ENCODE peak calls at places on chromosomes 2 and 18, in nine cellular contexts. One of them, this sample, is unnamed.

GRCh38 chr18:75377258-75377657 is 50.2 kb downstream of the SMIM21 start:
- DNase-seq in H9: no peak
- DNase-seq in aorta: no peak
- DNase-seq in MM.1S: no peak
- DNase-seq in OCI-LY7: no peak
- DNase-seq in CD8-positive, alpha-beta T cell: no peak
- DNase-seq in GM23248: no peak
- DNase-seq in substantia nigra: no peak
- DNase-seq in heart right ventricle: no peak
- DNase-seq in this sample: no peak

GRCh38 chr2:37507069-37507410 is 162.6 kb downstream of the QPCT start:
- DNase-seq in aorta: no peak
- DNase-seq in substantia nigra: no peak
- DNase-seq in GM23248: no peak
- DNase-seq in H9: no peak
- DNase-seq in MM.1S: no peak
- DNase-seq in CD8-positive, alpha-beta T cell: no peak
- DNase-seq in heart right ventricle: no peak
- DNase-seq in OCI-LY7: no peak
- DNase-seq in this sample: peak

GRCh38 chr18:14999085-14999975 is 251.4 kb downstream of the ANKRD30B start:
- DNase-seq in substantia nigra: no peak
- DNase-seq in aorta: no peak
- DNase-seq in MM.1S: no peak
- DNase-seq in H9: no peak
- DNase-seq in OCI-LY7: no peak
- DNase-seq in CD8-positive, alpha-beta T cell: no peak
- DNase-seq in GM23248: no peak
- DNase-seq in heart right ventricle: no peak
- DNase-seq in this sample: no peak

GRCh38 chr18:8212893-8213805 is 396.1 kb upstream of the RAB12 start:
- DNase-seq in CD8-positive, alpha-beta T cell: no peak
- DNase-seq in OCI-LY7: no peak
- DNase-seq in MM.1S: no peak
- DNase-seq in aorta: no peak
- DNase-seq in heart right ventricle: no peak
- DNase-seq in GM23248: peak
- DNase-seq in H9: no peak
- DNase-seq in substantia nigra: no peak
- DNase-seq in this sample: peak

GRCh38 chr2:160005476-160005875 is 56.9 kb downstream of the PLA2R1 start:
- DNase-seq in GM23248: no peak
- DNase-seq in substantia nigra: no peak
- DNase-seq in heart right ventricle: no peak
- DNase-seq in OCI-LY7: no peak
- DNase-seq in CD8-positive, alpha-beta T cell: no peak
- DNase-seq in aorta: no peak
- DNase-seq in MM.1S: no peak
- DNase-seq in H9: no peak
- DNase-seq in this sample: no peak

GRCh38 chr2:48248251-48248933 is 281.6 kb upstream of the STON1 start:
- DNase-seq in aorta: no peak
- DNase-seq in heart right ventricle: no peak
- DNase-seq in H9: peak
- DNase-seq in CD8-positive, alpha-beta T cell: no peak
- DNase-seq in substantia nigra: no peak
- DNase-seq in OCI-LY7: no peak
- DNase-seq in MM.1S: peak
- DNase-seq in GM23248: peak
- DNase-seq in this sample: peak

GRCh38 chr2:147449323-147450080 is 395.3 kb upstream of the ACVR2A start:
- DNase-seq in CD8-positive, alpha-beta T cell: peak
- DNase-seq in aorta: no peak
- DNase-seq in GM23248: peak
- DNase-seq in OCI-LY7: no peak
- DNase-seq in MM.1S: no peak
- DNase-seq in heart right ventricle: no peak
- DNase-seq in H9: peak
- DNase-seq in substantia nigra: no peak
- DNase-seq in this sample: no peak

GRCh38 chr2:3610415-3610814 is 15.5 kb downstream of the COLEC11 start:
- DNase-seq in H9: no peak
- DNase-seq in aorta: no peak
- DNase-seq in OCI-LY7: peak
- DNase-seq in CD8-positive, alpha-beta T cell: no peak
- DNase-seq in MM.1S: no peak
- DNase-seq in heart right ventricle: no peak
- DNase-seq in GM23248: no peak
- DNase-seq in substantia nigra: no peak
- DNase-seq in this sample: no peak

GRCh38 chr2:46971914-46972313 is 56.3 kb upstream of the MCFD2 start:
- DNase-seq in CD8-positive, alpha-beta T cell: no peak
- DNase-seq in heart right ventricle: no peak
- DNase-seq in GM23248: no peak
- DNase-seq in aorta: no peak
- DNase-seq in substantia nigra: no peak
- DNase-seq in OCI-LY7: no peak
- DNase-seq in MM.1S: no peak
- DNase-seq in H9: no peak
- DNase-seq in this sample: no peak

GRCh38 chr2:46972438-46972837 is 56.8 kb upstream of the MCFD2 start:
- DNase-seq in CD8-positive, alpha-beta T cell: no peak
- DNase-seq in MM.1S: no peak
- DNase-seq in aorta: no peak
- DNase-seq in GM23248: no peak
- DNase-seq in heart right ventricle: no peak
- DNase-seq in substantia nigra: no peak
- DNase-seq in H9: no peak
- DNase-seq in OCI-LY7: no peak
- DNase-seq in this sample: no peak

GRCh38 chr2:46973687-46974086 is 58.1 kb upstream of the MCFD2 start:
- DNase-seq in MM.1S: no peak
- DNase-seq in heart right ventricle: no peak
- DNase-seq in GM23248: no peak
- DNase-seq in aorta: no peak
- DNase-seq in OCI-LY7: no peak
- DNase-seq in CD8-positive, alpha-beta T cell: no peak
- DNase-seq in H9: no peak
- DNase-seq in substantia nigra: no peak
- DNase-seq in this sample: no peak

GRCh38 chr2:46967990-46968647 is 52.5 kb upstream of the MCFD2 start:
- DNase-seq in aorta: peak
- DNase-seq in heart right ventricle: peak
- DNase-seq in MM.1S: no peak
- DNase-seq in OCI-LY7: no peak
- DNase-seq in substantia nigra: no peak
- DNase-seq in H9: no peak
- DNase-seq in CD8-positive, alpha-beta T cell: no peak
- DNase-seq in GM23248: peak
- DNase-seq in this sample: no peak

GRCh38 chr2:46970334-46971288 is 55.0 kb upstream of the MCFD2 start:
- DNase-seq in GM23248: peak
- DNase-seq in H9: no peak
- DNase-seq in substantia nigra: no peak
- DNase-seq in MM.1S: no peak
- DNase-seq in heart right ventricle: no peak
- DNase-seq in CD8-positive, alpha-beta T cell: no peak
- DNase-seq in OCI-LY7: no peak
- DNase-seq in aorta: peak
- DNase-seq in this sample: no peak
- H3K27ac ChIP-seq in GM23248: peak
- H3K27ac ChIP-seq in H9: no peak
- H3K27ac ChIP-seq in substantia nigra: peak
- H3K27ac ChIP-seq in MM.1S: no peak
- H3K27ac ChIP-seq in heart right ventricle: peak
- H3K27ac ChIP-seq in CD8-positive, alpha-beta T cell: no peak
- H3K27ac ChIP-seq in OCI-LY7: no peak
- H3K27ac ChIP-seq in aorta: peak
- H3K27ac ChIP-seq in this sample: no peak

GRCh38 chr2:226835796-226836547 is at the start of gene RHBDD1:
- DNase-seq in substantia nigra: peak
- DNase-seq in CD8-positive, alpha-beta T cell: peak
- DNase-seq in MM.1S: peak
- DNase-seq in aorta: peak
- DNase-seq in H9: peak
- DNase-seq in heart right ventricle: peak
- DNase-seq in OCI-LY7: peak
- DNase-seq in GM23248: peak
- DNase-seq in this sample: peak

GRCh38 chr2:226837787-226838603 is 2.1 kb downstream of the RHBDD1 start:
- DNase-seq in CD8-positive, alpha-beta T cell: no peak
- DNase-seq in substantia nigra: no peak
- DNase-seq in OCI-LY7: peak
- DNase-seq in GM23248: no peak
- DNase-seq in H9: no peak
- DNase-seq in heart right ventricle: no peak
- DNase-seq in MM.1S: no peak
- DNase-seq in aorta: no peak
- DNase-seq in this sample: no peak

GRCh38 chr2:226838758-226839555 is 3.1 kb downstream of the RHBDD1 start:
- DNase-seq in substantia nigra: no peak
- DNase-seq in H9: no peak
- DNase-seq in CD8-positive, alpha-beta T cell: no peak
- DNase-seq in GM23248: no peak
- DNase-seq in OCI-LY7: peak
- DNase-seq in heart right ventricle: no peak
- DNase-seq in MM.1S: no peak
- DNase-seq in aorta: no peak
- DNase-seq in this sample: no peak

GRCh38 chr2:226836548-226836885 is 663 bp downstream of the RHBDD1 start:
- DNase-seq in substantia nigra: no peak
- DNase-seq in CD8-positive, alpha-beta T cell: no peak
- DNase-seq in MM.1S: no peak
- DNase-seq in heart right ventricle: no peak
- DNase-seq in aorta: no peak
- DNase-seq in GM23248: no peak
- DNase-seq in H9: no peak
- DNase-seq in OCI-LY7: no peak
- DNase-seq in this sample: peak

DNA sequence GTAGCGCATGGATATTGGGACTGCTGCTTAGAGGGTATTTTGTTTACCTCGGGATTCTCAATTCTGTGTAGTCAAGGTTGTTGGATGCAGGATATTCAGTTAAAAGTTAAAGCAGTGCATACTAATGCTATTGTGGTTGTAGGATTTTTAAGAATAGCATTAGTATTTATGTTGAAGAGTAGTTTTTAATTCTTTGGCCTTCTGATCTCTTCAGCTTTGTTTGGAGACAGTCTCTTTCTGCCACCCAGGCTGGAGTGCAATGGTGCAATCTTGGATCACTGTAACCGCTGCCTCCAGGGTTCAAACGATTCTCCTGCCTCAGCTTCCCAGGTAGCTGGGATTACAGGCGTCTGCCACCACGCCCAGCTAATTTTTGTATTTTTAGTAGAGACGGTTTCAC is 1.5 kb downstream of the RHBDD1 start:
- DNase-seq in heart right ventricle: no peak
- DNase-seq in substantia nigra: no peak
- DNase-seq in GM23248: no peak
- DNase-seq in CD8-positive, alpha-beta T cell: no peak
- DNase-seq in MM.1S: no peak
- DNase-seq in OCI-LY7: no peak
- DNase-seq in aorta: no peak
- DNase-seq in H9: no peak
- DNase-seq in this sample: no peak
- H3K27ac ChIP-seq in heart right ventricle: no peak
- H3K27ac ChIP-seq in substantia nigra: no peak
- H3K27ac ChIP-seq in GM23248: peak
- H3K27ac ChIP-seq in CD8-positive, alpha-beta T cell: peak
- H3K27ac ChIP-seq in MM.1S: peak
- H3K27ac ChIP-seq in OCI-LY7: peak
- H3K27ac ChIP-seq in aorta: no peak
- H3K27ac ChIP-seq in H9: no peak
- H3K27ac ChIP-seq in this sample: peak

GRCh38 chr2:75592028-75592427 is 31.3 kb upstream of the EVA1A start:
- DNase-seq in aorta: no peak
- DNase-seq in CD8-positive, alpha-beta T cell: no peak
- DNase-seq in H9: no peak
- DNase-seq in heart right ventricle: no peak
- DNase-seq in OCI-LY7: no peak
- DNase-seq in MM.1S: no peak
- DNase-seq in substantia nigra: no peak
- DNase-seq in GM23248: peak
- DNase-seq in this sample: no peak
- H3K27ac ChIP-seq in aorta: no peak
- H3K27ac ChIP-seq in CD8-positive, alpha-beta T cell: no peak
- H3K27ac ChIP-seq in H9: no peak
- H3K27ac ChIP-seq in heart right ventricle: no peak
- H3K27ac ChIP-seq in OCI-LY7: no peak
- H3K27ac ChIP-seq in MM.1S: no peak
- H3K27ac ChIP-seq in substantia nigra: no peak
- H3K27ac ChIP-seq in GM23248: peak
- H3K27ac ChIP-seq in this sample: no peak

GRCh38 chr2:236785611-236786057 is 216.0 kb downstream of the ACKR3 start:
- DNase-seq in MM.1S: no peak
- DNase-seq in CD8-positive, alpha-beta T cell: no peak
- DNase-seq in heart right ventricle: no peak
- DNase-seq in GM23248: peak
- DNase-seq in OCI-LY7: no peak
- DNase-seq in substantia nigra: no peak
- DNase-seq in aorta: no peak
- DNase-seq in H9: no peak
- DNase-seq in this sample: no peak
- H3K27ac ChIP-seq in MM.1S: no peak
- H3K27ac ChIP-seq in CD8-positive, alpha-beta T cell: no peak
- H3K27ac ChIP-seq in heart right ventricle: no peak
- H3K27ac ChIP-seq in GM23248: no peak
- H3K27ac ChIP-seq in OCI-LY7: no peak
- H3K27ac ChIP-seq in substantia nigra: no peak
- H3K27ac ChIP-seq in aorta: no peak
- H3K27ac ChIP-seq in H9: no peak
- H3K27ac ChIP-seq in this sample: no peak

DNA sequence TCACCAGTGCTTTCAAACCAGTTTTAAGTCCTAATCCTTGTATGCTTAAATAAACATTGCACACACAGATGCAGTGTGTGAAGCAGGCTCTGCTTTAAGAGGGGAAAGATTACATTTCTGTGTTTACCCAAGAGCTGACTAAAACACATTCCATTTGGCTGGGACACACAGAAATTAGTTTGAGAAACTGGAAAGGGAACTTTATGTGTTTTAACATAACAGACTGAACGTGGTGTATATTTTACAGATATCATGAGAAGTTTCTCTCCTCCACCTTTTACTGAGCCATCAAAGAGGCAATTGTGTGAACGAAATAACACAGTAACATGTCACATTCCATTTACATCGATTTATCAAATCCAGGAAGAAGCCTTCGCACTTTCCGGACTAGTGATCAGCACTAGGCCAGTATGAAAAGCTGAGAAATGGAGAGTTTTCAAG is 121.8 kb downstream of the MAIP1 start:
- DNase-seq in aorta: no peak
- DNase-seq in GM23248: peak
- DNase-seq in H9: no peak
- DNase-seq in substantia nigra: no peak
- DNase-seq in heart right ventricle: no peak
- DNase-seq in OCI-LY7: no peak
- DNase-seq in MM.1S: no peak
- DNase-seq in CD8-positive, alpha-beta T cell: no peak
- DNase-seq in this sample: no peak
- H3K27ac ChIP-seq in aorta: no peak
- H3K27ac ChIP-seq in GM23248: no peak
- H3K27ac ChIP-seq in H9: no peak
- H3K27ac ChIP-seq in substantia nigra: no peak
- H3K27ac ChIP-seq in heart right ventricle: no peak
- H3K27ac ChIP-seq in OCI-LY7: no peak
- H3K27ac ChIP-seq in MM.1S: no peak
- H3K27ac ChIP-seq in CD8-positive, alpha-beta T cell: no peak
- H3K27ac ChIP-seq in this sample: peak

This sample was measured in cardiac muscle cell.